ENCODE peak calls at places on chromosomes 7 and 10, in five cellular contexts. O is mammary epithelial cell, G is Peyer's patch, P is heart left ventricle, S is PC-9. Z is an unnamed sample.

GRCh38 chr10:79127151-79127961 is 58.6 kb downstream of the ZMIZ1 start:
- DNase-seq in O (peak), G (peak), P (peak), S (peak), Z (peak)

GRCh38 chr7:80942261-80943041 is 23.6 kb upstream of the SEMA3C start:
- DNase-seq in O (peak), G (no peak), P (peak), S (peak), Z (peak)

GRCh38 chr10:76122056-76122455 is 690.6 kb downstream of the LRMDA start:
- DNase-seq in O (no peak), G (no peak), P (no peak), S (no peak), Z (no peak)

GRCh38 chr10:54463644-54464043 is 337.4 kb downstream of the PCDH15 start:
- DNase-seq in O (no peak), G (no peak), P (no peak), S (no peak), Z (no peak)

GRCh38 chr10:11539191-11539868 is 72.1 kb downstream of the USP6NL start:
- DNase-seq in O (peak), G (no peak), P (no peak), S (no peak), Z (no peak)

GRCh38 chr10:9342865-9343450 is 1288.5 kb downstream of the GATA3 start:
- DNase-seq in O (peak), G (no peak), P (no peak), S (peak), Z (no peak)

GRCh38 chr10:124349231-124349992 is 69.3 kb downstream of the OAT start:
- DNase-seq in O (no peak), G (peak), P (no peak), S (no peak), Z (no peak)

GRCh38 chr10:52488606-52489485 is 174.8 kb downstream of the DKK1 start:
- DNase-seq in O (peak), G (no peak), P (no peak), S (peak), Z (no peak)

GRCh38 chr10:28679941-28680752 is 2.8 kb downstream of the BAMBI start:
- DNase-seq in O (peak), G (no peak), P (no peak), S (no peak), Z (no peak)

GRCh38 chr7:113831509-113831908 is 87.3 kb downstream of the PPP1R3A start:
- DNase-seq in O (no peak), G (no peak), P (no peak), S (no peak), Z (no peak)

GRCh38 chr7:67341153-67341768 is 344.6 kb downstream of the TYW1 start:
- DNase-seq in O (no peak), G (no peak), P (no peak), S (no peak), Z (no peak)

GRCh38 chr7:13778967-13779366 is 210.5 kb downstream of the ETV1 start:
- DNase-seq in O (peak), G (no peak), P (no peak), S (peak), Z (no peak)

GRCh38 chr7:12067156-12067831 is 143.8 kb upstream of the TMEM106B start:
- DNase-seq in O (peak), G (peak), P (no peak), S (peak), Z (peak)

GRCh38 chr10:65911431-65911830 is 1014.4 kb upstream of the LRRTM3 start:
- DNase-seq in O (no peak), G (no peak), P (no peak), S (no peak), Z (no peak)

GRCh38 chr10:70480254-70480861 is 1.8 kb downstream of the PALD1 start:
- DNase-seq in O (no peak), G (peak), P (peak), S (no peak), Z (no peak)

GRCh38 chr10:122307669-122308486 is 36.8 kb downstream of the BTBD16 start:
- DNase-seq in O (peak), G (peak), P (peak), S (peak), Z (no peak)

GRCh38 chr7:103487419-103487818 is 41.4 kb upstream of the SLC26A5 start:
- DNase-seq in O (no peak), G (no peak), P (no peak), S (no peak), Z (peak)

DNA sequence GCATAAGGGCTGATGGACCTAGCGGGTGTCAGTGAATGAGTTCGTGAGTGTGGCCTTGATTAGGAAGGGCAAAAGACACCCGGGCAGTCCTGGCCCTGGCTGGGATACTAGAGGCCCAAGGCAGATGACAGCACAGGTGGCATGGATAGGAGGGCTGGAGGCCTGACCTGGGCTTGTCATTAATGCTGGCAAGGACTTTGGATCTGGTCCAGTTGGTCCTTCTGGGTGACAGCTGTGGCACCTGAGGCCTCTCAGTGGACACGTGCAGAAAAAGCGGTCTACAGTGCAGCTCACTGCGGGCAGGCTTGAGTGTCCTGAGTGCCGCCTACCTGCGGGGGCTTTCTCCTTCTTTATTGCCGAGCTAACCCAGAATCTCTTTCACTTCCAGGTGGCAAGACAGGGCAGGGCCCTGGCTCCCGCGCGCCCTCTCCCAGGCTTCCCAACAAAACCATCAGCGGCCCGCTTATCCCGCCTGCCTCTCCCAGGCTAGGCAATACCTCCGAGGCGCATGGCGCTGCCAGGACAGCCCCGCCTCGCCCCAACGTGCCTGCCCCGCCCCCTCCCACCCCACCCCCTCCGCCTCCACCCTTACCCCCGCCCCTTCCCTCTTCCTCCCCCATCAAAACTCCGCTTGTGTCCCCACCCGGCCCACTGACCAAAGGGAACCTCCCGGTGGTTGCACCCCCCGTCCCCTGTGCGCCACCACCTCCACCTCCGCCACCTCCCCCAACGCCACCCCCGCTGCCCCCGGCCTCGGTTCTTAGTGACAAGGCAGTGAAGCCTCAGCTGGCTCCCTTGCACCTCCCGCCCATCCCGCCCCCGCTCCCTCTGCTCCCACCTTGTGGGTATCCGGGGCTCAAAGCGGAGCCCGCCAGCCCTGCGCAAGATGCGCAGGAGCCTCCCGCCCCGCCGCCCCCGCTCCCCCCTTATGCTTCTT is 77.4 kb downstream of the WIPF3 start:
- DNase-seq in O (no peak), G (no peak), P (no peak), S (no peak), Z (peak)
- H3K4me3 ChIP-seq in O (no peak), G (no peak), P (no peak), S (no peak), Z (no peak)

DNA sequence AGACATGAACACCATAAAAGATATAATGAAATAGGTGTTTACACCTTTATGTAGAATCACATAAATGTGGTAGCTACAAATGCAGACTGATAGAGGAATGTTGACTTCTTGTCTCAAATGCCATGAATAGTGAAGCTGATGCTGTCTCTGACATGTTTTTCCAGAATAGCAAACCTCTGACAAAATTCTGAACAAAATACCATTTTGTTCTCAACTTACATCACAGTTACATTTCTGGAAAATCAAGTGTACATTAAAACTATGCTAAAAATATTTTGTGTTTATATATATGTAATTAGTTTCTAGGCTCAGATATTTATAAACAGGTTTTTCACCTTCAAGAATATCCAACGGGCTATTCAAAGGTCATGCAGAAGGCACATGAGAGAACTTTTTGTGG is 16.8 kb upstream of the PTPN12 start:
- DNase-seq in O (no peak), G (no peak), P (no peak), S (no peak), Z (no peak)
- H3K4me3 ChIP-seq in O (no peak), G (no peak), P (no peak), S (no peak), Z (no peak)

GRCh38 chr10:49609283-49610014 is 661 bp upstream of the SLC18A3 start:
- DNase-seq in O (no peak), G (peak), P (no peak), S (no peak), Z (no peak)

GRCh38 chr10:49610015-49610734 is at the start of gene SLC18A3:
- DNase-seq in O (no peak), G (peak), P (no peak), S (no peak), Z (no peak)

GRCh38 chr10:49606981-49607535 is 3.1 kb upstream of the SLC18A3 start:
- DNase-seq in O (peak), G (peak), P (peak), S (peak), Z (no peak)

GRCh38 chr10:49608166-49608758 is 1.8 kb upstream of the SLC18A3 start:
- DNase-seq in O (no peak), G (peak), P (no peak), S (no peak), Z (no peak)

DNA sequence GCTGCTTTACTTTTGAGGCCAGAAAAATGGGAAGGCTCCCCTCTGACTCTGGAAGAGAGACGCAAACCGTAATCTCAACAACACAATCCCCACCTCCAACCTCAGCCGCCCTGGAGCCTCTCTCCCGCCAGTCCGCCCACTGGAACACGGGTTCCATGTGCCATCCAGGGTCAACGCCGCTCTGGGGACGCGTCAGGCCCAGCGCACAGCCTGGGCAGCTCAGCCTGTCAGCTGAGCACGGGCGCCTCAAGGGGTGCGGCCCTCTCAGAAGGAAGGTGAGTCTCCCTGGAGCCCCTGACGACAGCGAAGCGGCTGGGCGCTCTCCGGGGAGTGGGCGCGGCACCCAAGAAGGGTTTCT is 1.2 kb upstream of the SLC18A3 start:
- DNase-seq in O (no peak), G (peak), P (no peak), S (no peak), Z (no peak)
- H3K4me3 ChIP-seq in O (no peak), G (no peak), P (no peak), S (no peak), Z (no peak)

GRCh38 chr7:22805227-22805626 is 17.4 kb downstream of the TOMM7 start:
- DNase-seq in O (no peak), G (no peak), P (no peak), S (no peak), Z (no peak)

GRCh38 chr7:22799633-22800032 is 23.0 kb downstream of the TOMM7 start:
- DNase-seq in O (no peak), G (no peak), P (no peak), S (no peak), Z (no peak)

GRCh38 chr7:22802426-22802825 is 20.2 kb downstream of the TOMM7 start:
- DNase-seq in O (no peak), G (no peak), P (no peak), S (no peak), Z (no peak)

GRCh38 chr7:22806754-22807153 is 15.9 kb downstream of the TOMM7 start:
- DNase-seq in O (no peak), G (no peak), P (no peak), S (no peak), Z (no peak)

DNA sequence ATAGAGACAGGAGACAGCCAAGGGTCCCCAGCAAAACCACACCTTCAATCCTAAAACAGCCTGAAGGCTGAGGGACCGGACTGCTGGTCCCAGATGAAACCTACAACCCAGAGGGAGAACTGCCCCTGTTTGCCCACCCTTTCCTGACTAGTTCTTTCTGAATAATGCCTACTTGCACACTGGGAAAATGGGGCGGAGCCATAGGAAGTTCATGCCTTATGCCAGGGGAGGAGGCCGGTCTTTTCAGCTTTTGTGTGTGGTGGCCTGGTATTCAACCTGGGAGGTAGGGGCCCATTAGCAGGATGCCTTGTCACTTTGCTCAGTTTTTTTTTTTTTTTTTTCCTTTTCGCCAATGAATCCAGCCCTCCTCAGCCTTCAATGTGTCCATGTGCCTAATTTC is 20.7 kb downstream of the TOMM7 start:
- DNase-seq in O (no peak), G (no peak), P (no peak), S (no peak), Z (no peak)
- H3K4me3 ChIP-seq in O (no peak), G (no peak), P (no peak), S (no peak), Z (no peak)

DNA sequence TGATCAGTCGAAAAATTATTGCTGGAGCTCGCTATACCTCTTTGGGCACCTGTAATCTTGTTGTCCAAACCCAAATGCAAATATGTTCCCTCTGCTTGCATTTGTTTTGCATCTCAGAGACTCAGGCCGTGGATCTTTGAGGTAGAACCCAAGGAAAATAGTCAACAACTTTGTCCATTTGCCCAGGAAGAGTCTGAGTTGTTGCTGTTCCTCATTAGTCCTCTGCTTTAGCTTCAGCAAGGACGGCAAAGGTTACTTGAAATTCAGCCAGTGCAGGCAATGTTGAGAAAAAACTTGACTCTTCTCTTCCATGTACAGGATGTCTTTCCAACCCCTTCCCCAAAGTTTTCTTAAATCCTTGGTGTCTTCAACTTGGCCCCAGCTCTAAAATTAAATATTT is 45.8 kb downstream of the PDK4 start:
- DNase-seq in O (no peak), G (no peak), P (no peak), S (no peak), Z (no peak)
- H3K4me3 ChIP-seq in O (no peak), G (no peak), P (peak), S (peak), Z (no peak)

DNA sequence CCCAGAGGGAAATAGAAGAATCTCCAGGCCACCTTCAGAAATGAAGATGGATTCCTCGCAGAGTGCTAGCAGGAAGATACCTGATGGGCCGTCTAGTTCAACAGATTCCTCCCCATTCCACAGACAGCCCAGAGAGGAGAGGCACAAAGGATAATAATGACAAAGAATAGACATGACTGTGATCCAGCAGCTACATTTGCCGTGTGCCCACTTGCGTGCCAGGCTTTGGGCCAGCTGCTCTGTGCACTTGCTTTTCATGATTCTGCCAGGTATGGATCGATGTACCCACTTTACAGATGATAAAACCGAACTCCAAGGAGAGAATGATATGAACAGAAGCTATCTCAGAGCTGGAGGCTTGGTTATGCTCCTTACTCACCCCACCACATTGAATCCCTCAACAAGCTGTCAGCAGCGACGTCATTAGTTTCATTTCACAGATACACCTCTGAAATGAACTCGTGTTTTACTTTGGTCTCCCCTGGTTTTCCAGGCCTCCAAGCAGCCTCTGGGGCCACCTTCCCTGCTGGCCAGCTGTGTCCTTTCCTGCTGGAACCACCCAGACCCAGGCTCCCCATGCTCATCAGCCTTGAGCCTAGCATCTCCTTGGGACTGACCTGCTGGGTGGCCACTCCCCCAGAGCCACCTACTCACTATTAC is 11.9 kb upstream of the WDFY4 start:
- DNase-seq in O (no peak), G (no peak), P (no peak), S (no peak), Z (no peak)
- H3K4me3 ChIP-seq in O (no peak), G (no peak), P (no peak), S (no peak), Z (no peak)

DNA sequence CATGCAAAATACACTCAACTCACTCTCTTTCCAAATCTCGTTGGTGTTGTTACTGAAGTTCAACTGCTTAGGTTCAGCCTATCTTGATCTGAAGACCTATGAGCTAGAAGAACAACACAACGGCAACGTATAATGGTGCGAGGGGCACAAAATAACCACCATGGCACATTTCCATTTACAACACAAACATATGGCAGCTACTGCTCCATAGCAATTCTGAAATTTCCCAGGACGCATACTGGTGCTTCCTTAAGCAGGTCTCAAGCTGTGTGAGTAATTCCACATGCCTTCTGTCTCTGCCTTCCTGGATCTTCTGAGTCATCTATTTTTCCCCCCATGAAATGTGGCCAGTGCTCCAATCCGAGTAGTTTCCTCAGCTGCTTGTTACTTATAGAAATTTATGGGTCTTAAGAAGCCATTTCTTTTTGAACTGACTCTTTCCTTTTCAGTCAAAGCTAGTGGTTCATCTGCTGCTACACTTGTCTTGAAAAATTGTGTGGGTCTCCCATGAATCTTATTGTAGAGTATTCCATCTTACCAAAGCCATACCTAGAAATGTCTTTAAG is 256.6 kb upstream of the KLF6 start:
- DNase-seq in O (no peak), G (no peak), P (no peak), S (no peak), Z (no peak)
- H3K4me3 ChIP-seq in O (no peak), G (no peak), P (no peak), S (no peak), Z (no peak)

GRCh38 chr7:41940760-41941343 is 238.0 kb upstream of the INHBA start:
- DNase-seq in O (peak), G (peak), P (peak), S (peak), Z (peak)

GRCh38 chr7:41942468-41943097 is 239.7 kb upstream of the INHBA start:
- DNase-seq in O (no peak), G (peak), P (no peak), S (no peak), Z (peak)

GRCh38 chr7:41938371-41938770 is 235.5 kb upstream of the INHBA start:
- DNase-seq in O (no peak), G (no peak), P (no peak), S (no peak), Z (no peak)

GRCh38 chr7:41943098-41943577 is 240.2 kb upstream of the INHBA start:
- DNase-seq in O (peak), G (peak), P (peak), S (peak), Z (peak)
- H3K4me3 ChIP-seq in O (no peak), G (no peak), P (peak), S (no peak), Z (no peak)

GRCh38 chr7:129781128-129781855 is 169.8 kb downstream of the NRF1 start:
- DNase-seq in O (no peak), G (no peak), P (no peak), S (no peak), Z (peak)
- H3K4me3 ChIP-seq in O (peak), G (peak), P (no peak), S (peak), Z (no peak)

Z was measured in mucosa of descending colon.